ENCODE peak calls at places on chromosome 2, in nine cellular contexts. Y is HFFc6; S is iPS-NIHi11; U is WERI-Rb-1; F is amygdala; L is A549; K is HFF-Myc; I is activated naive CD4-positive, alpha-beta T cell treated with anti-CD3 and anti-CD28 coated beads for 36 hours; X is GM12892. D is an unnamed sample.
A peak's percentile ranks its signal among the peaks of the same experiment; 100 is the strongest.

GRCh38 chr2:20448246-20449046 is 1.6 kb downstream of the RHOB start:
- DNase-seq in Y (no peak), S (no peak), U (peak; percentile 31), F (peak; percentile 33), L (peak; percentile 32), K (no peak), I (no peak), X (no peak), D (no peak)

GRCh38 chr2:72972744-72973535 is 55.6 kb downstream of the EMX1 start:
- DNase-seq in Y (no peak), S (no peak), U (no peak), F (no peak), L (no peak), K (no peak), I (no peak), X (no peak), D (no peak)

GRCh38 chr2:223797811-223798721 is 39.3 kb downstream of the AP1S3 start:
- DNase-seq in Y (peak; percentile 38), S (no peak), U (peak; percentile 19), F (no peak), L (peak; percentile 14), K (no peak), I (no peak), X (peak; percentile 39), D (peak; percentile 25)

GRCh38 chr2:85540131-85540587 is 1.2 kb downstream of the MAT2A start:
- DNase-seq in Y (no peak), S (no peak), U (no peak), F (no peak), L (no peak), K (no peak), I (no peak), X (no peak), D (no peak)

GRCh38 chr2:210477496-210477895 is 937 bp upstream of the LANCL1 start:
- DNase-seq in Y (peak; percentile 38), S (peak; percentile 59), U (peak; percentile 13), F (no peak), L (peak; percentile 33), K (peak; percentile 21), I (peak; percentile 59), X (no peak), D (no peak)

GRCh38 chr2:124689348-124689747 is 664.3 kb downstream of the CNTNAP5 start:
- DNase-seq in Y (no peak), S (no peak), U (no peak), F (no peak), L (no peak), K (no peak), I (no peak), X (no peak), D (no peak)

GRCh38 chr2:174263989-174264388 is 15.7 kb upstream of the OLA1 start:
- DNase-seq in Y (peak; percentile 64), S (no peak), U (peak; percentile 54), F (no peak), L (peak; percentile 56), K (peak; percentile 46), I (no peak), X (no peak), D (no peak)

GRCh38 chr2:105005601-105006000 is 32.3 kb upstream of the MRPS9 start:
- DNase-seq in Y (no peak), S (no peak), U (no peak), F (no peak), L (no peak), K (no peak), I (no peak), X (no peak), D (no peak)

GRCh38 chr2:54471221-54471711 is 15.1 kb downstream of the SPTBN1 start:
- DNase-seq in Y (peak; percentile 81), S (no peak), U (no peak), F (no peak), L (peak; percentile 38), K (peak; percentile 69), I (no peak), X (no peak), D (no peak)

GRCh38 chr2:18516112-18516511 is 44.3 kb downstream of the RDH14 start:
- DNase-seq in Y (peak; percentile 63), S (peak; percentile 24), U (no peak), F (no peak), L (no peak), K (peak; percentile 78), I (no peak), X (no peak), D (no peak)

GRCh38 chr2:159617651-159618050 is 1.3 kb upstream of the BAZ2B start:
- DNase-seq in Y (no peak), S (peak; percentile 32), U (peak; percentile 46), F (no peak), L (no peak), K (no peak), I (no peak), X (no peak), D (no peak)

GRCh38 chr2:38602136-38602731 is 494 bp downstream of the HNRNPLL start:
- DNase-seq in Y (no peak), S (peak; percentile 42), U (peak; percentile 39), F (no peak), L (peak; percentile 35), K (no peak), I (peak; percentile 41), X (no peak), D (no peak)

GRCh38 chr2:233325814-233326213 is 18.2 kb downstream of the SAG start:
- DNase-seq in Y (no peak), S (no peak), U (no peak), F (no peak), L (no peak), K (no peak), I (no peak), X (no peak), D (no peak)

GRCh38 chr2:169190197-169190775 is 120.9 kb downstream of the DHRS9 start:
- DNase-seq in Y (no peak), S (no peak), U (no peak), F (no peak), L (no peak), K (no peak), I (no peak), X (no peak), D (no peak)

GRCh38 chr2:230814616-230815015 is 50.1 kb upstream of the ITM2C start:
- DNase-seq in Y (peak; percentile 15), S (peak; percentile 31), U (no peak), F (no peak), L (peak; percentile 45), K (no peak), I (no peak), X (no peak), D (no peak)

GRCh38 chr2:1054399-1054798 is 103.8 kb downstream of the SNTG2 start:
- DNase-seq in Y (no peak), S (no peak), U (no peak), F (no peak), L (no peak), K (no peak), I (no peak), X (no peak), D (no peak)

GRCh38 chr2:37655442-37655841 is 16.0 kb downstream of the CDC42EP3 start:
- DNase-seq in Y (no peak), S (no peak), U (no peak), F (no peak), L (no peak), K (no peak), I (no peak), X (no peak), D (no peak)

GRCh38 chr2:217694296-217694695 is 308.5 kb downstream of the TNS1 start:
- DNase-seq in Y (peak; percentile 48), S (no peak), U (no peak), F (no peak), L (no peak), K (no peak), I (no peak), X (no peak), D (no peak)

GRCh38 chr2:152594022-152594712 is 123.1 kb downstream of the PRPF40A start:
- DNase-seq in Y (no peak), S (no peak), U (no peak), F (no peak), L (no peak), K (no peak), I (peak; percentile 43), X (no peak), D (no peak)

GRCh38 chr2:209913786-209914185 is 88.7 kb upstream of the RPE start:
- DNase-seq in Y (no peak), S (no peak), U (no peak), F (no peak), L (no peak), K (no peak), I (no peak), X (no peak), D (no peak)

GRCh38 chr2:72859831-72860262 is 27.4 kb upstream of the SPR start:
- DNase-seq in Y (peak; percentile 48), S (peak; percentile 78), U (peak; percentile 80), F (peak; percentile 11), L (peak; percentile 69), K (no peak), I (peak; percentile 77), X (no peak), D (peak; percentile 29)

GRCh38 chr2:189008555-189009312 is 34.6 kb downstream of the COL3A1 start:
- DNase-seq in Y (no peak), S (no peak), U (no peak), F (no peak), L (no peak), K (no peak), I (no peak), X (no peak), D (no peak)

GRCh38 chr2:15363142-15363541 is 198.0 kb downstream of the NBAS start:
- DNase-seq in Y (peak; percentile 45), S (no peak), U (no peak), F (no peak), L (no peak), K (no peak), I (no peak), X (no peak), D (no peak)

GRCh38 chr2:211181626-211182025 is 625.2 kb downstream of the CPS1 start:
- DNase-seq in Y (no peak), S (no peak), U (no peak), F (no peak), L (no peak), K (no peak), I (no peak), X (no peak), D (no peak)

GRCh38 chr2:241741016-241741415 is 6.6 kb downstream of the D2HGDH start:
- DNase-seq in Y (no peak), S (no peak), U (no peak), F (no peak), L (no peak), K (no peak), I (peak; percentile 41), X (no peak), D (no peak)

GRCh38 chr2:33786881-33787280 is 187.8 kb upstream of the FAM98A start:
- DNase-seq in Y (no peak), S (no peak), U (no peak), F (no peak), L (no peak), K (no peak), I (no peak), X (no peak), D (no peak)

GRCh38 chr2:118761791-118762190 is 85.7 kb downstream of the EN1 start:
- DNase-seq in Y (no peak), S (no peak), U (no peak), F (no peak), L (no peak), K (no peak), I (no peak), X (no peak), D (no peak)

GRCh38 chr2:236190674-236191073 is 22.5 kb upstream of the GBX2 start:
- DNase-seq in Y (no peak), S (no peak), U (no peak), F (no peak), L (no peak), K (no peak), I (no peak), X (no peak), D (no peak)

GRCh38 chr2:231769170-231770136 is 11.6 kb downstream of the PDE6D start:
- DNase-seq in Y (no peak), S (no peak), U (no peak), F (no peak), L (no peak), K (no peak), I (no peak), X (no peak), D (no peak)

GRCh38 chr2:162242586-162243304 is 500 bp downstream of the FAP start:
- DNase-seq in Y (peak; percentile 64), S (no peak), U (no peak), F (no peak), L (no peak), K (no peak), I (no peak), X (no peak), D (no peak)

GRCh38 chr2:148720501-148720998 is 76.0 kb downstream of the EPC2 start:
- DNase-seq in Y (no peak), S (no peak), U (no peak), F (no peak), L (no peak), K (peak; percentile 11), I (peak; percentile 47), X (no peak), D (no peak)

D was measured in D721Med.